ENCODE peak calls at places on chromosomes 3 and 15, in seven cellular contexts. B is endodermal cell, P is transverse colon, E is cardiac muscle cell, Z is tibial artery, T is lower lobe of right lung, Y is PC-3. F is an unnamed sample.

GRCh38 chr3:126125781-126126251 is 41.9 kb upstream of the SLC41A3 start:
- DNase-seq in Y (no peak), Z (peak; percentile 44), P (peak; percentile 4), B (peak; percentile 34), T (peak; percentile 6), E (no peak), F (no peak)

GRCh38 chr15:39623550-39623931 is 42.7 kb downstream of the THBS1 start:
- DNase-seq in Z (no peak), T (no peak), E (no peak), Y (no peak), B (no peak), P (no peak), F (no peak)

GRCh38 chr3:112640333-112640863 is 545 bp downstream of the CCDC80 start:
- DNase-seq in P (no peak), B (peak; percentile 59), Y (peak; percentile 71), Z (no peak), T (no peak), E (peak; percentile 38), F (peak; percentile 77)

GRCh38 chr3:194621947-194622346 is 11.3 kb downstream of the TMEM44 start:
- DNase-seq in Z (no peak), T (no peak), B (no peak), P (no peak), E (no peak), Y (no peak), F (no peak)

GRCh38 chr15:56242576-56243116 is 1.0 kb downstream of the RFX7 start:
- DNase-seq in E (no peak), P (no peak), B (no peak), Y (no peak), Z (no peak), T (no peak), F (no peak)

GRCh38 chr3:142026333-142026732 is 123.0 kb downstream of the TFDP2 start:
- DNase-seq in E (no peak), Z (no peak), Y (no peak), P (no peak), B (no peak), T (no peak), F (no peak)

GRCh38 chr3:186625600-186626042 is 12.8 kb downstream of the AHSG start:
- DNase-seq in Y (no peak), T (no peak), E (no peak), Z (no peak), P (no peak), B (no peak), F (no peak)

GRCh38 chr3:81872566-81872965 is 111.1 kb upstream of the GBE1 start:
- DNase-seq in T (no peak), E (no peak), Z (no peak), Y (no peak), P (no peak), B (no peak), F (no peak)

GRCh38 chr3:43522702-43523362 is 99.0 kb downstream of the ANO10 start:
- DNase-seq in Z (no peak), Y (peak; percentile 36), P (no peak), T (no peak), E (no peak), B (no peak), F (no peak)

GRCh38 chr15:83767786-83768185 is 113.9 kb downstream of the ADAMTSL3 start:
- DNase-seq in B (no peak), E (no peak), Z (no peak), P (no peak), Y (no peak), T (no peak), F (peak; percentile 84)

DNA sequence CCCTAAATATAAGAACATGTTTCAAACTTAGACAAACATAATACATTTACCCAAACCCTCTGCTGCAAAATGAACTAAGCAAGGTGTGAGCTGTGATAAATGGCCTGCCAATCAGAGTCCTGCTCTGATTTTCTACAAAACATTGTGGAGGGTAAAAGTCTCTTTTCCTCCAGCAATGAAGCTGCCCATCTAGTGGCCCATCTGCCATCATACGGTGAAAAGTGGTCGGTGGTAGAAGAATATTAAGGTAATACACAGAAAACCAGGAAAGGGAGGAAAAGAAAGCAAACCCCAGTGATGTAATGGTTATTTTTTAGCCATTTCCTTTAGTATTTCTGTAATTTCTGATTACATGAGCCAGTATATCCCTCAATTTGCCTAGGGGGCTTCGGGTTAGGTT is 838.1 kb downstream of the TBL1XR1 start:
- DNase-seq in T (no peak), E (no peak), Y (no peak), B (peak; percentile 50), P (no peak), Z (no peak), F (no peak)
- TF ChIP-seq CTCF in T (no peak), E (no peak), Y (peak; percentile 56), B (peak; percentile 67), P (no peak), Z (no peak), F (peak; percentile 53)

DNA sequence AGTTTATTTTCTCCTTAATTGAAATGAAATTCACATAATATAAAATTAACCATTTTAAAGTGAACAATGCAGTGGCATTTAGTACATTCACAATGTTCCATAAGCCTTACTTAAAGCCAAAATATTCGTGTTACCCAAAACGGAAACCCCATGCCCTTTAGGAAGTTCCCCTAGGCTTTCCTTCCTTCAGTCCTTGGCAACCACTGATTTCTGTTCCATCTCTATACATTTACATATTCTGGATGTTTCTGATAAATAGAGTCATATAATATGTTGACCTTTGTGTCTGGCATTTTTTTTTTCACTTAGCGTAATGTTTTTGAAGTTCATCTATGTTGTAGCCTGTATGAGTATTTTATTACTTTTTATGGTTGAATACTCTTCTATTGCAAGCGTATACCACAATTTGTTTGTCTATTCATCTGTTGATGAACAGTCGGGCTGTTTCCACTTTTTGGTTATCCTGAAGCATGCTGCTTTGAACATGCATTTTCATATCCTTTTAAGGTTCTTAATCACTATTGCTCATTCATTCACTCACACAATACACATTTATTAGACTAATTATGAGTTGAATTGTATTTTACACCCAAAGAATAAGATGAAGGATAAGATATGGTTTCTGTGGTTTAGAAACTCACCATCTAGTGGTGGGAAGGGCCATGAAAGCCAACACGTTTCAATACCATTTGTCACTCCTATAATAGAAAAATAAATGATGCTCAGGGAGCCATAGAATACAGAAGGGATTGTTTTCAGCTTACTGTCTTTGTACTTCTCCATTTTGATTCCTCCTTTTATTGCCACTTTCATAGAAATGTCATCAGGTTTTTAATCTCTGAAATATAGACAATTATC is 408.2 kb upstream of the CBLB start:
- DNase-seq in T (no peak), P (no peak), B (no peak), Z (no peak), E (no peak), Y (no peak), F (no peak)
- H3K27ac ChIP-seq in T (no peak overlapping the region), P (no peak overlapping the region), B (no peak overlapping the region), Z (no peak overlapping the region), E (no peak overlapping the region), Y (no peak overlapping the region), F (no peak overlapping the region)

DNA sequence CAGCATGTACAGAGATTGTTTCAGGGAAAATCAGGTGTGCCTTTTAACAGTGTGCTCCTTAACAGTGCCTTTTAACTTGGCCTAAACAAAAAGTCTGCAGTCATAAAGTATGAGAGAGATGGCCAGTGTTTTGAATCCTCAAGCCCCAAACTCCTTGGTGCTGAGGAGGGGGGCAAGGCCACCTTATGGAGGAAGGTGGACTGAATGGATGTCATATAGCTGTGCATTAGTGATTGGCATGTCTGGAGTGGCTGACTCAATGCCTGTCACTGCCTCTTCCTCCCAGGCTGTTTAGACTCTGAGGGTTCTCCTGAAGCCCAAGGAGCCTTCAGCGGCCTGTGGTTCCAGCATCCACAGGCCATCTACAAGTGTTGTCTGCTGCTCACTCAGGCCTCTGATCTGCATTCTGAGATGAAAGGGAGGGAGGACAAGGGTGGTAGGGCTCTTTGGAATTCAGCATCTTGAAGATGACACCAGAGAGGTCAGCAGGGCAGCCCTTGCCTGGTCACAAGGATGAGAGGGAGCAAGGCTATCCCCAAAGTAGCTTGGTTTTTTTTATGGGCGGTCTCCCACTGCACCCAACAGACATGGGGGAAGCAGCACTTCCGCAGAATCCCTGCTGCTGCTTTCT is 1.5 kb downstream of the FOXL2NB start:
- DNase-seq in P (no peak), T (no peak), Z (no peak), B (peak; percentile 63), Y (no peak), E (no peak), F (no peak)
- H3K27me3 ChIP-seq in P (peaks cover 100% of the 10 kb centered on the region), T (peaks cover 84% of the 10 kb centered on the region), Z (peaks cover 3% of the 10 kb centered on the region), B (peaks cover 100% of the 10 kb centered on the region), Y (no peaks in the 10 kb centered on the region), E (peaks cover 100% of the 10 kb centered on the region), F (peaks cover 74% of the 10 kb centered on the region)

GRCh38 chr15:92079047-92079446 is 225.5 kb downstream of the SLCO3A1 start:
- DNase-seq in T (no peak), B (peak; percentile 80), Y (no peak), E (no peak), P (no peak), Z (no peak), F (no peak)
- TF ChIP-seq CTCF in T (peak; percentile 27), B (peak; percentile 67), Y (peak; percentile 48), E (peak; percentile 35), P (no peak), Z (no peak), F (peak; percentile 58)

GRCh38 chr3:57594144-57594543 is 3.0 kb downstream of the ARF4 start:
- DNase-seq in P (no peak), E (no peak), Y (no peak), T (no peak), Z (no peak), B (no peak), F (no peak)
- H3K27ac ChIP-seq in P (no peak overlapping the region), E (no peak overlapping the region), Y (no peak overlapping the region), T (no peak overlapping the region), Z (peak overlapping the region; percentile 1), B (no peak overlapping the region), F (no peak overlapping the region)

DNA sequence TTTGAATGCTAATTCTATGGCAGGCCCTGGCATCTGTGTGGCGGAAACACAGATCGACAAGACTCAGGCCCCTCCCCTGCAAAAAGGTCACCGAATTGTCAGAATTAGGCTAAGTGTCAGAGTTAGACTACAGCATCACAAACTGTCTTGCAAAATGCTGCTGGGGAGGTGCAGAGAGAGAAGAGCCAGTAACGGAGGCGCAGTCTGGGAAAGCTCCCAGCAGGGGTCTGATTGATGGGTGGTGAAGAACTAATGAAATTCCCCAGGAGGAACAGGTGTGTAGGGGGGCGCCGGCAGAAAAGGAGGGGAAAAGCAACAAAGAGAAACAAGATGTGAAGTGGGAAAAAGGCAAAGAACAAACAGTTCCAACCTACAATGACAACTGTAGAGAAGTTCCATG is 72.7 kb upstream of the TAMM41 start:
- DNase-seq in B (peak; percentile 48), T (no peak), P (no peak), Z (no peak), E (no peak), Y (no peak), F (no peak)
- H3K27me3 ChIP-seq in B (no peaks in the 10 kb centered on the region), T (no peaks in the 10 kb centered on the region), P (no peaks in the 10 kb centered on the region), Z (no peaks in the 10 kb centered on the region), E (no peaks in the 10 kb centered on the region), Y (peaks cover 45% of the 10 kb centered on the region), F (no peaks in the 10 kb centered on the region)

GRCh38 chr3:152539191-152539764 is 270.5 kb downstream of the MBNL1 start:
- DNase-seq in T (no peak), E (no peak), Y (no peak), P (no peak), B (peak; percentile 58), Z (no peak), F (no peak)
- TF ChIP-seq CTCF in T (no peak), E (no peak), Y (peak; percentile 58), P (no peak), B (peak; percentile 77), Z (no peak), F (peak; percentile 6)